ENCODE peak calls at places on chromosome 2, in nine cellular contexts. H, V, T, O, J, Q, K, S and X are unnamed samples.

GRCh38 chr2:5981241-5982055 is 289.3 kb downstream of the SOX11 start:
- DNase-seq in H (no peak), V (no peak), T (no peak), O (peak; percentile 4), J (peak; percentile 71), Q (no peak), K (peak; percentile 72), S (no peak), X (no peak)

GRCh38 chr2:238716585-238716984 is 131.3 kb upstream of the TWIST2 start:
- DNase-seq in H (no peak), V (no peak), T (no peak), O (no peak), J (no peak), Q (no peak), K (no peak), S (no peak), X (no peak)

GRCh38 chr2:37573818-37574388 is 97.5 kb downstream of the CDC42EP3 start:
- DNase-seq in H (no peak), V (no peak), T (no peak), O (peak; percentile 64), J (no peak), Q (no peak), K (no peak), S (no peak), X (no peak)

GRCh38 chr2:174777334-174777733 is 13.1 kb upstream of the CHRNA1 start:
- DNase-seq in H (no peak), V (no peak), T (no peak), O (no peak), J (no peak), Q (no peak), K (no peak), S (no peak), X (no peak)

GRCh38 chr2:130307850-130308249 is 34.8 kb upstream of the IMP4 start:
- DNase-seq in H (no peak), V (no peak), T (no peak), O (no peak), J (no peak), Q (no peak), K (no peak), S (no peak), X (no peak)

GRCh38 chr2:43676322-43677050 is at the start of gene C1GALT1C1L:
- DNase-seq in H (peak; percentile 14), V (no peak), T (peak; percentile 12), O (peak; percentile 57), J (peak; percentile 54), Q (peak; percentile 85), K (no peak), S (peak; percentile 5), X (no peak)

GRCh38 chr2:218814540-218815243 is 16.9 kb downstream of the PRKAG3 start:
- DNase-seq in H (no peak), V (no peak), T (no peak), O (no peak), J (no peak), Q (no peak), K (no peak), S (no peak), X (no peak)

GRCh38 chr2:71243548-71244301 is 16.8 kb upstream of the PAIP2B start:
- DNase-seq in H (no peak), V (no peak), T (no peak), O (no peak), J (peak; percentile 28), Q (no peak), K (no peak), S (no peak), X (no peak)

GRCh38 chr2:132804045-132804444 is 134.0 kb upstream of the LYPD1 start:
- DNase-seq in H (no peak), V (no peak), T (peak; percentile 9), O (peak; percentile 69), J (no peak), Q (no peak), K (peak; percentile 66), S (no peak), X (no peak)

GRCh38 chr2:27992787-27993747 is 102.5 kb downstream of the BABAM2 start:
- DNase-seq in H (no peak), V (no peak), T (peak; percentile 74), O (peak; percentile 75), J (peak; percentile 2), Q (no peak), K (no peak), S (no peak), X (no peak)

GRCh38 chr2:96116879-96117533 is 635 bp upstream of the ADRA2B start:
- DNase-seq in H (peak; percentile 56), V (peak; percentile 75), T (peak; percentile 92), O (peak; percentile 14), J (peak; percentile 69), Q (peak; percentile 35), K (peak; percentile 59), S (no peak), X (no peak)

GRCh38 chr2:42192642-42193566 is 23.8 kb downstream of the EML4 start:
- DNase-seq in H (no peak), V (no peak), T (no peak), O (no peak), J (no peak), Q (no peak), K (no peak), S (no peak), X (no peak)

GRCh38 chr2:73307720-73308119 is 14.4 kb upstream of the EGR4 start:
- DNase-seq in H (no peak), V (no peak), T (no peak), O (no peak), J (peak; percentile 68), Q (no peak), K (no peak), S (no peak), X (no peak)

GRCh38 chr2:108278631-108279030 is 10.1 kb upstream of the SULT1C2 start:
- DNase-seq in H (no peak), V (no peak), T (no peak), O (no peak), J (no peak), Q (no peak), K (no peak), S (no peak), X (no peak)

GRCh38 chr2:198471291-198471690 is 666.9 kb downstream of the PLCL1 start:
- DNase-seq in H (no peak), V (no peak), T (no peak), O (no peak), J (peak; percentile 36), Q (no peak), K (no peak), S (no peak), X (no peak)

GRCh38 chr2:8685697-8686358 is 4.0 kb downstream of the ID2 start:
- DNase-seq in H (peak; percentile 78), V (peak; percentile 92), T (peak; percentile 76), O (no peak), J (peak; percentile 84), Q (peak; percentile 78), K (peak; percentile 81), S (peak; percentile 63), X (no peak)

GRCh38 chr2:241069821-241070281 is 32.2 kb downstream of the MTERF4 start:
- DNase-seq in H (no peak), V (no peak), T (no peak), O (no peak), J (no peak), Q (no peak), K (no peak), S (no peak), X (no peak)

GRCh38 chr2:110773470-110773921 is 41.1 kb downstream of the ACOXL start:
- DNase-seq in H (no peak), V (no peak), T (no peak), O (no peak), J (no peak), Q (peak; percentile 28), K (no peak), S (no peak), X (no peak)

GRCh38 chr2:54428401-54428800 is 27.7 kb upstream of the SPTBN1 start:
- DNase-seq in H (no peak), V (no peak), T (no peak), O (no peak), J (no peak), Q (peak; percentile 73), K (no peak), S (no peak), X (no peak)

GRCh38 chr2:96970248-96970875 is 16.0 kb downstream of the FAM178B start:
- DNase-seq in H (no peak), V (no peak), T (no peak), O (no peak), J (peak; percentile 52), Q (no peak), K (peak; percentile 67), S (no peak), X (no peak)

GRCh38 chr2:108640731-108641130 is 78.6 kb upstream of the RANBP2 start:
- DNase-seq in H (no peak), V (no peak), T (peak; percentile 54), O (peak; percentile 95), J (no peak), Q (no peak), K (no peak), S (no peak), X (no peak)

GRCh38 chr2:63055510-63056308 is 5.1 kb downstream of the OTX1 start:
- DNase-seq in H (no peak), V (no peak), T (no peak), O (peak; percentile 10), J (no peak), Q (no peak), K (no peak), S (no peak), X (no peak)

GRCh38 chr2:25939257-25939668 is 43.0 kb downstream of the KIF3C start:
- DNase-seq in H (no peak), V (no peak), T (no peak), O (no peak), J (no peak), Q (no peak), K (no peak), S (no peak), X (no peak)

GRCh38 chr2:101355561-101356130 is 31.7 kb downstream of the CREG2 start:
- DNase-seq in H (no peak), V (no peak), T (no peak), O (no peak), J (no peak), Q (no peak), K (no peak), S (no peak), X (no peak)

GRCh38 chr2:47076586-47077441 is 78.3 kb downstream of the STPG4 start:
- DNase-seq in H (no peak), V (no peak), T (peak; percentile 98), O (peak; percentile 97), J (no peak), Q (peak; percentile 66), K (no peak), S (no peak), X (no peak)

GRCh38 chr2:1600191-1601063 is 143.9 kb downstream of the PXDN start:
- DNase-seq in H (no peak), V (no peak), T (no peak), O (no peak), J (no peak), Q (no peak), K (no peak), S (no peak), X (no peak)

GRCh38 chr2:69073928-69074575 is 61.1 kb downstream of the ANTXR1 start:
- DNase-seq in H (no peak), V (no peak), T (no peak), O (peak; percentile 56), J (no peak), Q (no peak), K (no peak), S (no peak), X (no peak)

GRCh38 chr2:100291152-100291970 is 30.9 kb downstream of the LONRF2 start:
- DNase-seq in H (no peak), V (no peak), T (peak; percentile 87), O (peak; percentile 98), J (no peak), Q (peak; percentile 82), K (no peak), S (peak; percentile 42), X (no peak)